ENCODE peak calls at places on chromosomes 16 and 17, in ten cellular contexts. K is GM12891, A is ovary, B is esophagus squamous epithelium, O is H54, X is A549, N is transverse colon, E is HCT116, G is stomach, C is heart left ventricle. D is an unnamed sample.

GRCh38 chr16:14409563-14409962 is 220.5 kb downstream of the PARN start:
- DNase-seq in K (no peak), A (no peak), B (no peak), O (peak), X (peak), N (peak), E (no peak), G (no peak), C (no peak), D (no peak)

GRCh38 chr17:74176546-74177001 is 26.9 kb upstream of the RPL38 start:
- DNase-seq in K (peak), A (peak), B (no peak), O (peak), X (peak), N (peak), E (peak), G (peak), C (peak), D (peak)

GRCh38 chr17:3972931-3973330 is 8.7 kb upstream of the ATP2A3 start:
- DNase-seq in K (no peak), A (no peak), B (no peak), O (no peak), X (no peak), N (no peak), E (no peak), G (no peak), C (no peak), D (no peak)

GRCh38 chr17:43314582-43314981 is 80.8 kb upstream of the RNU2-1 start:
- DNase-seq in K (no peak), A (no peak), B (no peak), O (no peak), X (no peak), N (no peak), E (no peak), G (no peak), C (no peak), D (no peak)

GRCh38 chr17:18176152-18176551 is 7.5 kb upstream of the ALKBH5 start:
- DNase-seq in K (no peak), A (no peak), B (no peak), O (no peak), X (no peak), N (no peak), E (no peak), G (no peak), C (peak), D (no peak)

GRCh38 chr16:29023279-29024278 is 38.7 kb downstream of the LAT start:
- DNase-seq in K (no peak), A (no peak), B (no peak), O (no peak), X (no peak), N (no peak), E (no peak), G (no peak), C (no peak), D (no peak)

GRCh38 chr16:12574721-12575120 is 229.0 kb downstream of the CPPED1 start:
- DNase-seq in K (no peak), A (no peak), B (no peak), O (no peak), X (no peak), N (no peak), E (no peak), G (no peak), C (no peak), D (no peak)

GRCh38 chr16:84577034-84577803 is 40.7 kb downstream of the COTL1 start:
- DNase-seq in K (no peak), A (no peak), B (no peak), O (no peak), X (no peak), N (no peak), E (peak), G (peak), C (no peak), D (no peak)

GRCh38 chr17:65552214-65552613 is 9.2 kb downstream of the AXIN2 start:
- DNase-seq in K (no peak), A (no peak), B (no peak), O (no peak), X (no peak), N (peak), E (no peak), G (no peak), C (no peak), D (no peak)

GRCh38 chr17:17416007-17416399 is 60.8 kb upstream of the MED9 start:
- DNase-seq in K (no peak), A (no peak), B (no peak), O (peak), X (peak), N (no peak), E (peak), G (no peak), C (no peak), D (peak)

GRCh38 chr16:59202463-59202862 is 468.3 kb upstream of the GOT2 start:
- DNase-seq in K (no peak), A (no peak), B (no peak), O (no peak), X (no peak), N (no peak), E (no peak), G (no peak), C (no peak), D (no peak)

GRCh38 chr16:74230126-74230525 is 66.5 kb upstream of the PSMD7 start:
- DNase-seq in K (no peak), A (no peak), B (no peak), O (no peak), X (no peak), N (no peak), E (no peak), G (no peak), C (no peak), D (no peak)

GRCh38 chr17:81285179-81285878 is 9.8 kb downstream of the SLC38A10 start:
- DNase-seq in K (peak), A (peak), B (no peak), O (no peak), X (no peak), N (peak), E (no peak), G (peak), C (peak), D (peak)

GRCh38 chr16:46746821-46747776 is 1.0 kb downstream of the MYLK3 start:
- DNase-seq in K (no peak), A (no peak), B (no peak), O (no peak), X (no peak), N (no peak), E (no peak), G (no peak), C (peak), D (no peak)

GRCh38 chr17:30780343-30780742 is 44.1 kb downstream of the CRLF3 start:
- DNase-seq in K (no peak), A (no peak), B (no peak), O (no peak), X (no peak), N (no peak), E (no peak), G (no peak), C (no peak), D (no peak)

GRCh38 chr17:65868881-65869280 is 307.4 kb upstream of the AXIN2 start:
- DNase-seq in K (no peak), A (no peak), B (no peak), O (no peak), X (no peak), N (no peak), E (no peak), G (no peak), C (no peak), D (no peak)

GRCh38 chr17:37137070-37137610 is 188.4 kb downstream of the AATF start:
- DNase-seq in K (no peak), A (no peak), B (no peak), O (no peak), X (no peak), N (no peak), E (no peak), G (no peak), C (no peak), D (no peak)

GRCh38 chr17:61400058-61400785 is 579 bp downstream of the TBX2 start:
- DNase-seq in K (no peak), A (no peak), B (no peak), O (peak), X (peak), N (no peak), E (no peak), G (no peak), C (peak), D (no peak)

GRCh38 chr16:27401768-27402568 is at the start of gene IL21R:
- DNase-seq in K (peak), A (no peak), B (no peak), O (peak), X (no peak), N (peak), E (no peak), G (peak), C (peak), D (no peak)

GRCh38 chr16:88542231-88542630 is 28.0 kb upstream of the ZC3H18 start:
- DNase-seq in K (no peak), A (no peak), B (no peak), O (no peak), X (no peak), N (no peak), E (no peak), G (no peak), C (no peak), D (no peak)

GRCh38 chr17:57900991-57901743 is 51.3 kb upstream of the MRPS23 start:
- DNase-seq in K (no peak), A (no peak), B (no peak), O (no peak), X (no peak), N (peak), E (no peak), G (peak), C (no peak), D (no peak)

GRCh38 chr17:41785876-41786226 is 660 bp downstream of the JUP start:
- DNase-seq in K (no peak), A (no peak), B (no peak), O (no peak), X (peak), N (peak), E (no peak), G (peak), C (no peak), D (peak)

GRCh38 chr16:14462811-14463210 is 167.2 kb downstream of the PARN start:
- DNase-seq in K (no peak), A (no peak), B (no peak), O (no peak), X (no peak), N (no peak), E (no peak), G (no peak), C (no peak), D (no peak)

GRCh38 chr16:58421029-58421428 is 28.8 kb downstream of the GINS3 start:
- DNase-seq in K (no peak), A (no peak), B (no peak), O (no peak), X (no peak), N (no peak), E (no peak), G (no peak), C (no peak), D (no peak)

GRCh38 chr17:79799174-79799537 is 2.3 kb upstream of the CBX8 start:
- DNase-seq in K (no peak), A (no peak), B (no peak), O (no peak), X (no peak), N (no peak), E (no peak), G (no peak), C (no peak), D (peak)

GRCh38 chr17:53627511-53627910 is 195.2 kb upstream of the KIF2B start:
- DNase-seq in K (no peak), A (no peak), B (no peak), O (peak), X (peak), N (no peak), E (no peak), G (no peak), C (no peak), D (no peak)

GRCh38 chr17:35022536-35023063 is 40.9 kb downstream of the RFFL start:
- DNase-seq in K (peak), A (no peak), B (peak), O (peak), X (peak), N (peak), E (no peak), G (peak), C (peak), D (no peak)

GRCh38 chr17:60817187-60817586 is 139.5 kb downstream of the BCAS3 start:
- DNase-seq in K (no peak), A (no peak), B (no peak), O (peak), X (peak), N (no peak), E (no peak), G (no peak), C (no peak), D (no peak)

GRCh38 chr17:51087072-51087757 is 33.5 kb downstream of the SPAG9 start:
- DNase-seq in K (no peak), A (no peak), B (no peak), O (no peak), X (no peak), N (no peak), E (no peak), G (no peak), C (no peak), D (no peak)

GRCh38 chr16:84514874-84515835 is 10.7 kb upstream of the MEAK7 start:
- DNase-seq in K (peak), A (no peak), B (peak), O (no peak), X (no peak), N (peak), E (no peak), G (peak), C (no peak), D (no peak)

GRCh38 chr16:69465083-69465721 is 40.8 kb downstream of the CYB5B start:
- DNase-seq in K (no peak), A (no peak), B (no peak), O (no peak), X (peak), N (peak), E (no peak), G (no peak), C (no peak), D (peak)

GRCh38 chr16:85751665-85752501 is 987 bp upstream of the C16orf74 start:
- DNase-seq in K (no peak), A (no peak), B (no peak), O (no peak), X (no peak), N (no peak), E (no peak), G (no peak), C (no peak), D (no peak)

GRCh38 chr16:52405441-52405840 is 141.5 kb downstream of the TOX3 start:
- DNase-seq in K (no peak), A (no peak), B (no peak), O (no peak), X (no peak), N (no peak), E (no peak), G (no peak), C (no peak), D (no peak)

GRCh38 chr17:78676415-78677302 is 99.5 kb upstream of the DNAH17 start:
- DNase-seq in K (no peak), A (no peak), B (no peak), O (no peak), X (no peak), N (no peak), E (no peak), G (no peak), C (no peak), D (no peak)
- TF ChIP-seq POLR2A in K (no peak), A (no peak), B (no peak), O (no peak), X (no peak), N (no peak), E (no peak), G (no peak), C (no peak), D (no peak)

GRCh38 chr17:44899074-44899782 is at the start of gene EFTUD2:
- DNase-seq in K (peak), A (peak), B (peak), O (peak), X (peak), N (peak), E (peak), G (peak), C (peak), D (peak)
- TF ChIP-seq POLR2A in K (peak), A (peak), B (no peak), O (peak), X (peak), N (peak), E (peak), G (no peak), C (no peak), D (peak)

GRCh38 chr17:32878211-32878610 is 1.3 kb upstream of the MYO1D start:
- DNase-seq in K (no peak), A (no peak), B (no peak), O (no peak), X (no peak), N (no peak), E (no peak), G (peak), C (no peak), D (no peak)

GRCh38 chr17:32877164-32877764 is 340 bp upstream of the MYO1D start:
- DNase-seq in K (peak), A (peak), B (peak), O (peak), X (peak), N (peak), E (peak), G (peak), C (peak), D (peak)

GRCh38 chr17:32875904-32876413 is 965 bp downstream of the MYO1D start:
- DNase-seq in K (no peak), A (no peak), B (no peak), O (no peak), X (no peak), N (no peak), E (no peak), G (no peak), C (no peak), D (peak)

GRCh38 chr17:32875230-32875903 is 1.6 kb downstream of the MYO1D start:
- DNase-seq in K (no peak), A (no peak), B (no peak), O (no peak), X (no peak), N (no peak), E (no peak), G (no peak), C (no peak), D (no peak)

DNA sequence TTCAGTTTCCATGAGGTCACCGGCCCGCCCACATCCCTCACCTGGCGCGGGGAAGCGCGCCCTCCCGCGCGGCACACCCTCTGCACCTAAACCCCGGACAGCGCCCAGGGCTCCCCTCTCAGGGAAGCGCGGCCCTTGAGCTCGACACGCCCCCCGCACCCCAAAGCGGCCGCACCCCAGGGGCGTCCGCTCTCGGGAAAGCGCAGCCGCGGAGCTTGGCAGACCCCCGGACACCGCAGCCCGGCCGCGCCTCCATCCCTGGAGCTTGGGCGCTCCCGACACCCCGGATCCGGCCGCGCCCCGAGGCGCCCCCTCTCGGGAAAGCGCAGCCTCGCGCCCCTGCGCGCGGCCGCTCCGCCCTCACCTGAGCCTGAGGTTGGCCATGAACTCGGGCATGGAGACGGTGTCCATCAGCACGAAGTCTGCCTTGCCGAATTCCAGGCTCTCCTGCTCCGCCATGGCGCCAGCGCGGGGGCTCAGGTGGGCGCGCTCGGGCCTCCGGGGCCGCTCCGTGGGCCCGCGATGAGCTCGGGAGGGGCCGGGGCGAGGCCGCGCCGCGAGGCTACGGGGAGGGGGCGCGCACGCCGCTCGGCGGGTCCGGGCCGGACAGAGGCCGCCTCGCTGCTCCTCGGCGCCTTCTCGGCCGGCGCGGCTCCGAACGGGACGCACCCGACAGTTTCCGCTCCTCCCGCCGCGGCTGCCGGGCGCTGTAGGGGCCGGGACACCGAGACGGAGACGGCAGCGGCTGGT is at the start of gene MYO1D:
- DNase-seq in K (peak), A (peak), B (no peak), O (no peak), X (peak), N (peak), E (peak), G (peak), C (peak), D (peak)
- TF ChIP-seq POLR2A in K (no peak), A (peak), B (peak), O (no peak), X (peak), N (peak), E (peak), G (no peak), C (no peak), D (peak)

DNA sequence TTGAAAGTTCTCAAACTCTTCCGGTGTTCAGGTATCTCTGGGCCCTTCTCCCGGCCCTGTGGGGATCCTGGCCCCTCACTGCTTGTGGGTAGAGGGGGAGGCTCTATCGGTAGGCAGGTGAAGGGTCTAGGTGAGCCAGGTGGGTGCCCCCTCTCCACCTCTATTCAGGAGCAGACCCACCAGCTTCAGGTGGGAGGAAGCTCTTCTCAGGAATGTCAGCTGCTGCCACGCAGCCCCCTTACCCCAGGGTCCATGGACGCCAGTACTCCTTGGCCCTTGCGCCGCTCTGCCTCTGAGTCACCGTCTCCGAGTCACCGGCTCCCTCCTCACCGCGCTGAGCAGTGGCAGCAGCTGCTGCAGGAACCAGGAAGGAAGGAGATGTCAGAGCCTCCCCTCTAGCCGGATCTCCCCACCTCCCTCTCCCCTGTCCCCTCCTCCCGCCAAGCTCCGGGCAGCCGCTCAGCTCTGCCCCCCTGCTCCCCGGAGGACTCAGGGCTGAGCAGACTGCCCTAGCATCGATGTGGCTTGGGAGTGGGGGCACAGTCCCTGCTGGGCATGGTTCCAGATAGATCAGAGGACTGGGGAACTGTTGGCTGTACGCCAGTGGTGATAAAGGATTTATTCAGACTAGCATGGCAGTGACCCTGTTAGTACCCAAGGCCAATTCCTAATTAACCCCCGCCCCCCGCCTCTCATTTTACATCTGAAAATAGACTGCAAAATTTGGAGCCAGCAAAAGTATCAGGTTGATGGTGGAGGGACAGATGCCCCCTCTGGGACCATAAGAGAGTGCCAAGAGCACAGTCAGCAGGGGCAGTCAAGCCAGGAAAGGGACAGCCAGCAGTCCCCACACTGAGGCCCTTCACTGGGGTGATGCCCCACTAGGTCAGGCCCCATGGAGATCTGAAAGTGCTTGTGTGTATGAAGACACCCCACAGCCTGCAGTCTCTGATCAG is at the start of gene OSBPL7:
- DNase-seq in K (peak), A (peak), B (peak), O (peak), X (peak), N (peak), E (peak), G (peak), C (peak), D (peak)
- TF ChIP-seq POLR2A in K (peak), A (no peak), B (no peak), O (peak), X (peak), N (peak), E (peak), G (no peak), C (no peak), D (peak)

GRCh38 chr17:77287432-77288068 is 146.8 kb downstream of the SEC14L1 start:
- DNase-seq in K (no peak), A (no peak), B (no peak), O (peak), X (peak), N (peak), E (peak), G (peak), C (peak), D (no peak)
- TF ChIP-seq POLR2A in K (no peak), A (no peak), B (no peak), O (peak), X (no peak), N (no peak), E (no peak), G (no peak), C (no peak), D (no peak)

GRCh38 chr16:71229344-71229743 is 1.2 kb downstream of the HYDIN start:
- DNase-seq in K (no peak), A (no peak), B (no peak), O (no peak), X (no peak), N (no peak), E (no peak), G (no peak), C (no peak), D (no peak)
- TF ChIP-seq POLR2A in K (no peak), A (no peak), B (no peak), O (no peak), X (no peak), N (no peak), E (no peak), G (no peak), C (no peak), D (no peak)

DNA sequence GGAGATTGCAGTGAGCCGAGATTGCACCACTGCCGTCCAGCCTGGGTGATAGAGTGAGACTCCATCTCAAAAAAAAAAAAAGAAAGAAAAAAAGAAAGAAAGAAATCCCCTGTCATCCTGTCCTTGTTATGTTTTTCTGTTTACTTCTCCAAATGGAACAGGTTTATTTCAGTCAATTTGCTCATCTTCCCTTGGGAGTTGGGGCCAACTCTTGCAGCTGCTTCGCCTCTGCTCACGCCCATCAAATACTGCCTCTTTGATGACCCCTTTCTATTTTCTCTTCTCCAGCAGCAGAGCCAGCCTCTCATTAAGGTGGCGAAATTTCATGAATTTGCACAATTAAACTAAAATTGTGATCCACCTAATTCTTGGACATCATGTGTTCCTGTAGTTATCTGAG is 173.4 kb downstream of the ZNF18 start:
- DNase-seq in K (no peak), A (no peak), B (no peak), O (no peak), X (no peak), N (no peak), E (no peak), G (no peak), C (no peak), D (no peak)
- TF ChIP-seq POLR2A in K (no peak), A (no peak), B (no peak), O (no peak), X (no peak), N (no peak), E (no peak), G (no peak), C (no peak), D (no peak)